ENCODE peak calls at places on chromosomes 4 and X, in nine cellular contexts. M, A, G, U, S, I, D, H and P are unnamed samples.

GRCh38 chr4:176306837-176307590 is 12.8 kb upstream of the SPCS3 start:
- DNase-seq in M (no peak), A (no peak), G (no peak), U (no peak), S (no peak), I (no peak), D (no peak), H (no peak), P (no peak)

GRCh38 chrX:113962338-113962737 is 621.5 kb upstream of the HTR2C start:
- DNase-seq in M (no peak), A (no peak), G (no peak), U (no peak), S (no peak), I (no peak), D (no peak), H (no peak), P (no peak)

GRCh38 chr4:53196872-53197759 is 168.7 kb downstream of the SCFD2 start:
- DNase-seq in M (no peak), A (peak; percentile 80), G (no peak), U (peak; percentile 76), S (peak; percentile 70), I (peak; percentile 64), D (no peak), H (no peak), P (no peak)

GRCh38 chr4:99868126-99868596 is 26.1 kb downstream of the LAMTOR3 start:
- DNase-seq in M (no peak), A (peak; percentile 88), G (no peak), U (peak; percentile 28), S (no peak), I (peak; percentile 16), D (no peak), H (no peak), P (no peak)

GRCh38 chr4:150938417-150938816 is 76.7 kb downstream of the LRBA start:
- DNase-seq in M (no peak), A (no peak), G (no peak), U (no peak), S (no peak), I (no peak), D (no peak), H (no peak), P (no peak)

GRCh38 chrX:97065973-97066372 is 182.3 kb downstream of the RPA4 start:
- DNase-seq in M (no peak), A (peak; percentile 34), G (no peak), U (no peak), S (no peak), I (no peak), D (no peak), H (no peak), P (no peak)

GRCh38 chrX:26653050-26653449 is 437.1 kb downstream of the MAGEB5 start:
- DNase-seq in M (no peak), A (no peak), G (no peak), U (no peak), S (no peak), I (no peak), D (no peak), H (no peak), P (no peak)

GRCh38 chr4:122796801-122797404 is 29.7 kb upstream of the FGF2 start:
- DNase-seq in M (no peak), A (peak; percentile 68), G (no peak), U (no peak), S (no peak), I (no peak), D (no peak), H (no peak), P (no peak)

GRCh38 chr4:88522702-88523324 is 763 bp downstream of the PYURF start:
- DNase-seq in M (no peak), A (peak; percentile 75), G (peak; percentile 78), U (peak; percentile 50), S (no peak), I (no peak), D (peak; percentile 28), H (peak; percentile 55), P (no peak)

GRCh38 chrX:68870357-68870756 is 41.5 kb downstream of the EFNB1 start:
- DNase-seq in M (no peak), A (no peak), G (no peak), U (no peak), S (no peak), I (no peak), D (no peak), H (no peak), P (no peak)

GRCh38 chr4:173332963-173333657 is 1.0 kb downstream of the HMGB2 start:
- DNase-seq in M (no peak), A (peak; percentile 50), G (no peak), U (peak; percentile 51), S (no peak), I (no peak), D (no peak), H (no peak), P (no peak)

GRCh38 chr4:24729041-24729730 is 66.2 kb upstream of the SOD3 start:
- DNase-seq in M (no peak), A (peak; percentile 49), G (no peak), U (no peak), S (no peak), I (no peak), D (no peak), H (peak; percentile 25), P (no peak)

GRCh38 chrX:117839544-117839943 is 277.1 kb downstream of the KLHL13 start:
- DNase-seq in M (no peak), A (no peak), G (no peak), U (no peak), S (no peak), I (no peak), D (peak; percentile 20), H (no peak), P (no peak)

GRCh38 chrX:21509912-21510311 is 135.7 kb downstream of the CNKSR2 start:
- DNase-seq in M (no peak), A (peak; percentile 18), G (no peak), U (peak; percentile 1), S (no peak), I (no peak), D (no peak), H (no peak), P (no peak)

GRCh38 chrX:112759512-112759911 is 79.8 kb upstream of the LHFPL1 start:
- DNase-seq in M (no peak), A (no peak), G (no peak), U (no peak), S (no peak), I (no peak), D (no peak), H (no peak), P (no peak)

GRCh38 chr4:81905966-81906365 is 434.3 kb upstream of the RASGEF1B start:
- DNase-seq in M (no peak), A (no peak), G (no peak), U (no peak), S (no peak), I (no peak), D (no peak), H (no peak), P (no peak)

GRCh38 chr4:113435893-113436292 is 325.6 kb downstream of the CAMK2D start:
- DNase-seq in M (peak; percentile 83), A (peak; percentile 92), G (no peak), U (peak; percentile 72), S (peak; percentile 84), I (no peak), D (peak; percentile 58), H (peak; percentile 74), P (no peak)

DNA sequence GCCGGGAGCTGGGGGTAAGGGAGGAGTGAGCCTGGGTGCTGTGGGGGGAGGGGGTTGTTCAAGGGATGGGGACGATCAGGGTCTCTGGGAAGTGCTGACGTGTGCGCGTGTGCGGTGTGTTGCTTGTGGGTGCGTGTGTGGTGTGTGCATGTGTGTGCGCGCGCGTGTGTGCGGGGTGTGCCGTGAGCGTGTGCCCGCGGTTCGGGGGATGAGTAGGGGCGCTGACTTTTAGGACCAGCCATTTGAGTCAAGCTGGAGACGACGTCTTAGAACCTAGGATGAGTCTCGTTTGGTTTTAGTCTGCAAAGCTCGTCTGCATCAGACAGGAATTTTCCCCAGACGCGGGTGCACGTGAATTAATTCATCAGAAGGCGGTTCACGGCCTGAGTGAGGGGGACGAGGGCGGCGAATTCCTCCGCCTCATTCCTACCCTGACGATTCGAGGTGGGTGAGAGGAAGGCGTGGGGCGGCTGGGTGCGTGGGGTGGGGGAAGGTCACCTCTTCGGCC is 950 bp upstream of the TMEM271 start:
- DNase-seq in M (no peak), A (peak; percentile 23), G (no peak), U (no peak), S (no peak), I (no peak), D (no peak), H (no peak), P (no peak)
- H3K4me3 ChIP-seq in M (peak overlapping the region; percentile 3), A (no peak overlapping the region), G (no peak overlapping the region), U (no peak overlapping the region), S (no peak overlapping the region), I (no peak overlapping the region), D (no peak overlapping the region), H (no peak overlapping the region), P (no peak overlapping the region)

GRCh38 chr4:42543126-42543525 is 113.8 kb downstream of the ATP8A1 start:
- DNase-seq in M (no peak), A (no peak), G (no peak), U (no peak), S (no peak), I (no peak), D (no peak), H (no peak), P (no peak)
- H3K9me3 ChIP-seq in M (no peaks in the 10 kb centered on the region), A (no peaks in the 10 kb centered on the region), G (no peaks in the 10 kb centered on the region), U (no peaks in the 10 kb centered on the region), S (no peaks in the 10 kb centered on the region), I (no peaks in the 10 kb centered on the region), D (peaks cover 4% of the 10 kb centered on the region), H (no peaks in the 10 kb centered on the region), P (no peaks in the 10 kb centered on the region)

DNA sequence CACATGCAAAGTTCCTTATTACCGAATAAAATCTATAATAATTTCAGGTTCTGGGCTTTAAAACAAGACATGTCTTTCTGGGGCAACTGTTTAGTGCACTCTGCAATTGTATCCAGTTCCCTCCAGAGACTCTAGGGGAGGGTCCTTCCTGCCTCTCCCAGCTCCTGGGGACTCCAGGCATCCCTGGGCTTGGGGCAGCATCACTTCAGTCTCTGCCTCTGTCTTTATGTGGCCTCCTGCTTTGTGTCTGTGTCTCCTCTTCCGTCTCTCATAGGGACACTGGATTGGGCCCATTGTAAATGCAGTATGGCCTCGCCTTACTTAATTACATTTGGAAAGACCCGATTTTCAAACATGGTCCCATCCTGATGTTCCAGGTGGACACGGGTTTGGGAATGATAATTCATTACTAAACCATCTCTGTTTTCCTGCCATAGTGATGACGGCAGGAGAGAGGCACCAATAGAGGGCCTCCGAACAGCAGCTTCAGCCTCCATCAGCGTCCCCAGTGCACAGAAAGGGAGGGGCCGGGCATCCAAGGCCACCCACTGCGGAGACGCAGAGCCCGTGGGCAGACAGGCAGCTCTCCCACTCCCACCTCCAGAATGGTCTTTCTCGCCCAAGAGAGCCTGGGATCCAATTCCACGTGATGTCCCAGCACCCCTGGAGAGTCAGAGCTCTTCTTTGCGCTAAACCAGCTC is 11.0 kb upstream of the ASMTL start:
- DNase-seq in M (no peak), A (no peak), G (peak; percentile 23), U (no peak), S (no peak), I (no peak), D (no peak), H (peak; percentile 11), P (peak; percentile 78)
- H3K27me3 ChIP-seq in M (peaks cover 4% of the 10 kb centered on the region), A (peaks cover 28% of the 10 kb centered on the region), G (no peaks in the 10 kb centered on the region), U (no peaks in the 10 kb centered on the region), S (no peaks in the 10 kb centered on the region), I (peaks cover 10% of the 10 kb centered on the region), D (no peaks in the 10 kb centered on the region), H (peaks cover 41% of the 10 kb centered on the region), P (peaks cover 3% of the 10 kb centered on the region)

DNA sequence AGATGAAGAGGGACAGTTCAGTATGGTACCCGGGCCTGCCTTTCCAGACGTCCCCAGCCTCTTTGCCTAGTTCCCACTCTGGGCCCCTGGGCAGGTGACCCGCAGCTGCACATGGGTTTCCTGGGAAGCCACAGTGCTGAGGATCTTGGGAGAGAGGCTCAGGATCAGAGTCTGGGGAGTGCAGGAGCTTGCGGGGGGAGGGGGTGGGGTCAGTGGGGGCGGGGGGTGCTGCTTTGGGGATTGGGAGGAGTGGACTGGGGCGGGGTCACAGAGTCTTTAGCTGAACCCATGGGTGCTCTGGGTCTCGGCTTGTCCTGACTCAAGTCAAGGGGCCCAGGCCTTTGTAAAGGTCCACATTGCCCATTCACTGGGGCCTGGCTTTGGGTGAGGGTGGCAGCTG is 63.6 kb downstream of the TBL1X start:
- DNase-seq in M (no peak), A (no peak), G (no peak), U (no peak), S (no peak), I (no peak), D (no peak), H (no peak), P (no peak)
- H3K4me3 ChIP-seq in M (no peak overlapping the region), A (no peak overlapping the region), G (no peak overlapping the region), U (no peak overlapping the region), S (no peak overlapping the region), I (no peak overlapping the region), D (no peak overlapping the region), H (no peak overlapping the region), P (no peak overlapping the region)